ENCODE peak calls at places on chromosomes 11 and 22, in eight cellular contexts. I is CD4-positive, alpha-beta T cell; P is IMR-90; V is pancreas; J is transverse colon; T is tibial artery; Z is thoracic aorta; W is CD14-positive monocyte. L is an unnamed sample.

GRCh38 chr22:28373841-28374240 is 305.8 kb downstream of the TTC28 start:
- DNase-seq in V (no peak), T (no peak), W (no peak), Z (no peak), P (peak), J (no peak), I (no peak), L (no peak)

GRCh38 chr11:62881579-62882427 is 1.1 kb downstream of the SLC3A2 start:
- DNase-seq in V (peak), I (peak), T (peak), W (peak), J (peak), Z (peak), P (peak), L (peak)

GRCh38 chr11:124738713-124739478 is 846 bp upstream of the NRGN start:
- DNase-seq in J (no peak), T (no peak), Z (no peak), V (no peak), P (no peak), I (no peak), W (no peak), L (no peak)

GRCh38 chr11:9878936-9879335 is 215.1 kb downstream of the SWAP70 start:
- DNase-seq in P (no peak), W (no peak), T (no peak), Z (no peak), V (no peak), I (no peak), J (no peak), L (no peak)

GRCh38 chr11:13222285-13222684 is 55.3 kb upstream of the BMAL1 start:
- DNase-seq in Z (no peak), T (no peak), V (no peak), I (no peak), P (peak), J (no peak), W (no peak), L (no peak)

GRCh38 chr11:114132944-114133394 is 73.5 kb downstream of the ZBTB16 start:
- DNase-seq in T (peak), W (peak), Z (no peak), J (no peak), I (no peak), V (no peak), P (no peak), L (no peak)

GRCh38 chr11:28606930-28607329 is 498.7 kb downstream of the METTL15 start:
- DNase-seq in Z (no peak), J (no peak), V (no peak), P (no peak), I (no peak), W (no peak), T (no peak), L (no peak)

GRCh38 chr22:45859231-45860161 is 117.5 kb downstream of the WNT7B start:
- DNase-seq in J (no peak), V (no peak), W (no peak), Z (no peak), T (peak), I (no peak), P (peak), L (peak)

GRCh38 chr11:61980783-61981541 is 13.5 kb upstream of the FTH1 start:
- DNase-seq in T (peak), W (no peak), P (no peak), V (no peak), Z (no peak), I (no peak), J (no peak), L (no peak)

GRCh38 chr11:120142072-120142423 is 4.1 kb upstream of the TRIM29 start:
- DNase-seq in J (no peak), V (no peak), Z (no peak), P (no peak), I (no peak), T (no peak), W (no peak), L (no peak)

GRCh38 chr11:353315-353857 is 15.9 kb upstream of the B4GALNT4 start:
- DNase-seq in W (no peak), Z (peak), T (peak), I (no peak), J (peak), V (peak), P (peak), L (peak)

GRCh38 chr11:91497847-91498246 is 726.8 kb upstream of the FAT3 start:
- DNase-seq in W (no peak), T (no peak), I (no peak), J (no peak), Z (no peak), P (no peak), V (no peak), L (no peak)

GRCh38 chr11:91489989-91490388 is 734.6 kb upstream of the FAT3 start:
- DNase-seq in P (no peak), Z (no peak), V (no peak), W (no peak), T (no peak), I (no peak), J (no peak), L (no peak)

GRCh38 chr11:91495837-91496236 is 728.8 kb upstream of the FAT3 start:
- DNase-seq in Z (no peak), W (no peak), V (no peak), P (no peak), T (no peak), I (no peak), J (no peak), L (no peak)
- TF ChIP-seq CTCF in Z (no peak), W (no peak), V (no peak), P (no peak), T (no peak), I (no peak), J (no peak), L (no peak)

DNA sequence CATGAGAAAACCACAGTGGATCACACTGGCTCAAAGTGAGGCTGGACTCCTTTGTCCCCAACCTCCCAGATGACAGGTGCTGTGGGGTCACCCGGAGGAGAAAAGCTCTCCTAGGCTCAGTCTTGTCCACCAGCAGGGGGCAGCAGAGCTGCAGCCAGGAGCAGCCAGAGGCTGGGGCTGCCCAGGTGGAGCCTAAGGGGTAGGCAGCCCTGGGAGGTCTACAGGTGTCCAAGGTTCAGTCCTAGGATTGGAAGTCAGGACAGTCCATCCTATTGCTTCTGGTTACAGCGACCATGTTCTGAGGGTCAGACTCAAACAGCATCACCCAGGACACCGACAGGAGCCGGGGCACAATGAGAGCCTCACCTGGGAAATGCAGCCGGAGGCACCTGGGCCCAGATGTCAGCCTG is 77.6 kb upstream of the IGLL5 start:
- DNase-seq in P (peak), W (peak), J (peak), I (peak), Z (no peak), T (peak), V (no peak), L (peak)
- TF ChIP-seq CTCF in P (peak), W (peak), J (peak), I (no peak), Z (peak), T (peak), V (peak), L (peak)

GRCh38 chr22:36563001-36563400 is 34.0 kb upstream of the EIF3D start:
- DNase-seq in Z (no peak), T (no peak), W (no peak), P (no peak), V (no peak), J (no peak), I (no peak), L (no peak)
- TF ChIP-seq CTCF in Z (no peak), T (no peak), W (no peak), P (no peak), V (no peak), J (no peak), I (no peak), L (no peak)

GRCh38 chr11:57344826-57345225 is 6.7 kb downstream of the P2RX3 start:
- DNase-seq in T (no peak), J (no peak), V (no peak), W (no peak), P (no peak), I (no peak), Z (no peak), L (no peak)
- TF ChIP-seq CTCF in T (no peak), J (no peak), V (no peak), W (no peak), P (no peak), I (no peak), Z (no peak), L (no peak)

GRCh38 chr11:70566768-70567530 is 168.6 kb downstream of the CTTN start:
- DNase-seq in P (no peak), T (peak), I (no peak), J (no peak), W (peak), V (no peak), Z (no peak), L (peak)

GRCh38 chr11:70569173-70569890 is 171.0 kb downstream of the CTTN start:
- DNase-seq in J (no peak), P (no peak), I (no peak), V (no peak), T (peak), W (peak), Z (no peak), L (no peak)

GRCh38 chr11:70569996-70570692 is 171.8 kb downstream of the CTTN start:
- DNase-seq in Z (no peak), P (no peak), W (peak), V (no peak), T (peak), I (no peak), J (no peak), L (no peak)

GRCh38 chr11:70567680-70568503 is 169.6 kb downstream of the CTTN start:
- DNase-seq in W (peak), V (no peak), T (peak), I (no peak), J (peak), Z (no peak), P (peak), L (peak)

GRCh38 chr11:70568504-70569172 is 170.3 kb downstream of the CTTN start:
- DNase-seq in J (peak), I (no peak), T (peak), W (peak), Z (no peak), V (no peak), P (peak), L (peak)
- TF ChIP-seq CTCF in J (peak), I (no peak), T (peak), W (no peak), Z (peak), V (no peak), P (no peak), L (peak)

DNA sequence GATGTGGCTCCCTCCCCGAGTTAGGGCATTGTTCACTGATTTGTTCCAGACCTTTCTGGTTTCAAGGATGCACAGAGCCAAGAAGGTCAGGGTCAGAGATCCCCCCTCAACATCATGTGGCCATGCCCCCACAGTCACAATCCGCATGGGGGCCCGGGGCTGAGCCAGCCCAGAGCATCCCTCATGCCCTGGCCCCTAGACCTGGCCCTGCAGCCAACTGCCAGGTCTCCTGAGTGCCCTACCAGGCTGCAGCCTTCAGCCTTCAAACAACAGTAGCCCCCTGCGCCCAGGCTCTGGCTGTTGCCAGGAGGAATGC is 142.4 kb downstream of the CRYBB2 start:
- DNase-seq in W (no peak), T (no peak), P (no peak), V (no peak), Z (no peak), I (no peak), J (no peak), L (no peak)
- TF ChIP-seq CTCF in W (no peak), T (no peak), P (no peak), V (no peak), Z (no peak), I (no peak), J (no peak), L (no peak)

GRCh38 chr11:65744699-65745042 is 24.1 kb upstream of the RNASEH2C start:
- DNase-seq in I (no peak), P (no peak), Z (no peak), J (no peak), T (no peak), W (no peak), V (no peak), L (no peak)

GRCh38 chr11:65742353-65742752 is 21.8 kb upstream of the RNASEH2C start:
- DNase-seq in I (no peak), T (no peak), Z (no peak), J (no peak), P (no peak), V (no peak), W (no peak), L (no peak)

GRCh38 chr11:65745049-65745448 is 24.5 kb upstream of the RNASEH2C start:
- DNase-seq in W (no peak), Z (no peak), J (no peak), P (no peak), V (no peak), I (no peak), T (no peak), L (no peak)

GRCh38 chr11:65741185-65741584 is 20.6 kb upstream of the RNASEH2C start:
- DNase-seq in I (no peak), Z (no peak), T (no peak), J (no peak), V (no peak), W (no peak), P (no peak), L (no peak)

GRCh38 chr11:65743928-65744698 is 23.5 kb upstream of the RNASEH2C start:
- DNase-seq in P (no peak), I (no peak), J (peak), W (peak), T (no peak), V (peak), Z (no peak), L (peak)
- TF ChIP-seq CTCF in P (peak), I (no peak), J (no peak), W (no peak), T (no peak), V (no peak), Z (no peak), L (no peak)